ENCODE peak calls at places on chromosomes 2 and 18, in four cellular contexts. P, H, J and N are unnamed samples.

GRCh38 chr2:61471905-61472805 is 1.3 kb upstream of the USP34 start:
- DNase-seq in J (no peak), P (peak; percentile 19), H (no peak), N (peak; percentile 16)

GRCh38 chr2:15074751-15075700 is 442.5 kb downstream of the LRATD1 start:
- DNase-seq in P (no peak), H (no peak), J (no peak), N (no peak)

GRCh38 chr2:6309415-6310185 is 556.1 kb downstream of the CMPK2 start:
- DNase-seq in P (no peak), H (no peak), J (no peak), N (no peak)

GRCh38 chr2:65030481-65030880 is 25.7 kb upstream of the CEP68 start:
- DNase-seq in H (no peak), P (no peak), J (no peak), N (no peak)

GRCh38 chr2:177758591-177759371 is 313.8 kb downstream of the PDE11A start:
- DNase-seq in J (no peak), P (peak; percentile 27), H (no peak), N (peak; percentile 53)

GRCh38 chr2:20650412-20650879 is 452 bp downstream of the HS1BP3 start:
- DNase-seq in H (no peak), J (peak; percentile 29), P (no peak), N (peak; percentile 69)

GRCh38 chr18:46167971-46168370 is 63.8 kb downstream of the HAUS1 start:
- DNase-seq in J (no peak), H (no peak), P (no peak), N (no peak)

GRCh38 chr2:2577366-2577765 is 246.3 kb upstream of the MYT1L start:
- DNase-seq in H (peak; percentile 74), J (no peak), P (no peak), N (no peak)

GRCh38 chr2:27320958-27321543 is 1.8 kb downstream of the MPV17 start:
- DNase-seq in P (peak; percentile 98), H (no peak), J (peak; percentile 99), N (peak; percentile 94)

GRCh38 chr2:154974041-154974440 is 275.5 kb downstream of the KCNJ3 start:
- DNase-seq in H (no peak), P (no peak), J (no peak), N (no peak)

GRCh38 chr2:85577386-85578242 is at the start of gene VAMP8:
- DNase-seq in J (peak; percentile 37), P (no peak), H (no peak), N (no peak)

GRCh38 chr2:121362776-121363175 is 77.8 kb upstream of the TFCP2L1 start:
- DNase-seq in J (no peak), H (no peak), P (no peak), N (no peak)

GRCh38 chr2:99403084-99403483 is 65.9 kb downstream of the EIF5B start:
- DNase-seq in P (no peak), J (no peak), H (no peak), N (peak; percentile 11)